ENCODE peak calls at places on chromosome 7, in six cellular contexts. J is epithelial cell of esophagus; T is WERI-Rb-1; R is CD8-positive, alpha-beta T cell; C is CD4-positive, alpha-beta T cell; Z is neural progenitor cell. N is an unnamed sample.

GRCh38 chr7:12423995-12424745 is 20.5 kb upstream of the VWDE start:
- DNase-seq in J (no peak), T (no peak), C (no peak), R (no peak), Z (no peak), N (no peak)

GRCh38 chr7:105621617-105622016 is 40.3 kb upstream of the EFCAB10 start:
- DNase-seq in T (no peak), Z (no peak), J (no peak), R (no peak), C (no peak), N (no peak)

GRCh38 chr7:116802144-116802747 is 60.1 kb upstream of the CAPZA2 start:
- DNase-seq in C (no peak), T (no peak), J (no peak), Z (peak), R (no peak), N (peak)

GRCh38 chr7:31633894-31634494 is 53.0 kb upstream of the PPP1R17 start:
- DNase-seq in Z (peak), J (peak), T (peak), R (no peak), C (no peak), N (peak)

GRCh38 chr7:112571852-112572607 is 91.2 kb downstream of the LSMEM1 start:
- DNase-seq in R (no peak), Z (peak), J (peak), C (no peak), T (no peak), N (peak)

GRCh38 chr7:16417958-16418357 is 3.4 kb downstream of the CRPPA start:
- DNase-seq in Z (no peak), T (no peak), J (no peak), C (no peak), R (no peak), N (no peak)

GRCh38 chr7:1536768-1537630 is 6.5 kb downstream of the MAFK start:
- DNase-seq in Z (peak), J (peak), R (no peak), C (no peak), T (no peak), N (peak)

GRCh38 chr7:42238709-42239395 is 1.8 kb upstream of the GLI3 start:
- DNase-seq in Z (peak), J (peak), T (no peak), C (no peak), R (no peak), N (peak)

GRCh38 chr7:70183278-70183677 is 585.0 kb downstream of the AUTS2 start:
- DNase-seq in T (no peak), R (no peak), Z (peak), C (no peak), J (no peak), N (peak)

GRCh38 chr7:16668049-16668858 is 22.3 kb downstream of the BZW2 start:
- DNase-seq in T (no peak), R (no peak), Z (no peak), J (peak), C (no peak), N (peak)

GRCh38 chr7:156889089-156889488 is 3.9 kb downstream of the LMBR1 start:
- DNase-seq in T (no peak), Z (no peak), J (peak), R (no peak), C (no peak), N (peak)

GRCh38 chr7:126792501-126792900 is 460.2 kb downstream of the GRM8 start:
- DNase-seq in J (no peak), C (no peak), R (no peak), T (no peak), Z (no peak), N (no peak)

GRCh38 chr7:5550385-5550784 is 126.8 kb upstream of the TNRC18 start:
- DNase-seq in R (no peak), J (no peak), Z (no peak), C (no peak), T (no peak), N (no peak)

GRCh38 chr7:107643407-107643806 is 17.2 kb upstream of the SLC26A4 start:
- DNase-seq in T (no peak), C (no peak), J (peak), Z (no peak), R (no peak), N (peak)

GRCh38 chr7:158816271-158816670 is 13.0 kb downstream of the ESYT2 start:
- DNase-seq in R (no peak), C (no peak), J (no peak), T (no peak), Z (no peak), N (peak)

GRCh38 chr7:144063710-144064109 is 5.9 kb upstream of the OR2A25 start:
- DNase-seq in J (no peak), T (no peak), R (no peak), C (no peak), Z (peak), N (no peak)
- TF ChIP-seq CTCF in J (peak), T (peak), R (no peak), C (no peak), Z (peak), N (peak)

DNA sequence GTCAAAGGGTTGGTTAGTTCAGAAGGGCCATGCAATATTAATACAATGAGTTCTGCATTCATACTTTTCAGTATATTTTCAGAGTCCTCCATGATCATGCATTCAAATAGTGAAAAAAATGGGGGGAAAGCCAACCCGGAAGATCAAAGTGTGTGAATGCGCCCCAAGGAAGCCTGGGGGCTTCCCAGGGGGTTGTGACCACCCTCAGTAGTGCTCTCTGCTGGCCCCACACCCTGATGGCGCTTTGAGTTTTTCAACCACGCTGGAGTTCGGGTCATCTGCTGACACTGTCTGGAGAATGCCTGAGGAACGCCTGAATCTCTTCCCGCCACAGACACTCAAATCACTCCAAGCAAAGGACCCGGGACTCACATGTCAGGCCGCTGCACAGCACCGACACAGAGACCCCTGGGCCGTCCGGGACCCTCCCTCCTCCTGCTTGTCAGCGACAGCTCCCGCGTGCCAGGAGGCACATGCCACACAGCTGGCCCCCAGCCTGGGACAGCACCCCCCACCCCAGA is 1.0 kb downstream of the TNS3 start:
- DNase-seq in C (no peak), Z (peak), J (no peak), T (peak), R (no peak), N (no peak)
- TF ChIP-seq CTCF in C (no peak), Z (no peak), J (no peak), T (peak), R (no peak), N (peak)

DNA sequence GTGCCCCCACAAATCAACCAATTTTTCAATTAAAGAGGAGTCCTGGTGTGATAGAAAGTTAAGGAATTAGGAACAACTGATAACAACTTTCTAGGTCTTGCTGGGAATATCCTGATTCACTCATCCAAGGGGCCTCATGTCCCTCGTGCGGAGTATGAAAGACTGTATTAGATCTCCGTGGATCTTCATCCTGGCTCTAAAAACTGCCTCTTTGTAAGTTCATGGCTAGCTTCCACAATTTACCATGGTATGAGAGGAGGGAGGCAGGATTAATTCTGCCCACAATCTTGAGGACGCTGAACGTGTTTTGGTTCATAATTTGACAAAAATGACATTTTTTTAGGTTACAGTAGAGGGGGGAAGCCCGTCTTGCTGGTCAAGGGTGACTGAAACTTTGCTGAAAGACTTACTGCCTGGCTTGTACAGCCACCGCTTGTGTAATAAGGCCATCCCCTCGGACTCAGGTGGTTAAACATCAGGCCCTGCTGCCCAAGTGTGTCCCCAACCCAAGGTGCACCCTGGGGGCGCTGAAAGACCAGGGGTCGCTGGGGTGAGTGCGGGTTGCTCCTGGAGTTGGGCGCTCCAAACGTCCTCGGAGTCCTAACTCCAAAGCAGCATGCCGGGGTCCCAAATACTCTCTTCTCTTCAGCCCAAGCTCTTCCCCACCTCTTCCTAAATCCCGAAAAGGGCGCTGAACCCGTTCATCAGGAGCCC is 750 bp downstream of the HIBADH start:
- DNase-seq in T (peak), C (peak), R (no peak), J (no peak), Z (no peak), N (peak)
- TF ChIP-seq CTCF in T (no peak), C (no peak), R (no peak), J (no peak), Z (no peak), N (no peak)

GRCh38 chr7:76220185-76221057 is 18.7 kb downstream of the SRRM3 start:
- DNase-seq in C (no peak), T (peak), Z (peak), R (no peak), J (peak), N (peak)
- TF ChIP-seq CTCF in C (no peak), T (peak), Z (peak), R (no peak), J (no peak), N (peak)

DNA sequence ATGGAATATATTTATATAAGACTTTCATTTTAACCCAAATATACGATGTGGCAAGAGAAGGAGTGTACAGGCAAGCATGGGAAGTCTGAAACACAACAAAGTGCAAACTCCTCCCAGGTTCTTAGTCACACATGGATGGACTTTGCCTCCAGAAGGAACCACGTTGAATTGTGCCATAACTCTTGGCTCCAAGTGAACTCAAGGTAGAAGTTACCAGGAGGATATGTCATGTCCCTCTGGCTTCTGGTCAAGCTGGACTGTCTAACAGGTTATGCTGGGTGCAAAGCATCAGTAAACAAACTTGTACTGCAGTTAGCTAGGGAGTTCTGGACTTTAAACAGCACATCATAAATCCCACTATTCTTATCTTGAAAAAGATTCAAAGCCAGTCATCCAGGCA is 328.3 kb upstream of the TEX47 start:
- DNase-seq in Z (no peak), J (no peak), R (no peak), T (no peak), C (no peak), N (no peak)
- TF ChIP-seq CTCF in Z (no peak), J (no peak), R (no peak), T (no peak), C (no peak), N (no peak)

N was measured in choroid plexus epithelial cell.